ENCODE peak calls at places on chromosomes 5 and 9, in four cellular contexts. One of them, this sample, is unnamed.

GRCh38 chr5:6430418-6431028 is 18.1 kb upstream of the UBE2QL1 start:
- DNase-seq in left colon: no peak
- DNase-seq in AG04449: no peak
- DNase-seq in GM19239: no peak
- DNase-seq in this sample: no peak

GRCh38 chr9:132857031-132857430 is 21.1 kb downstream of the AK8 start:
- DNase-seq in left colon: peak
- DNase-seq in AG04449: peak
- DNase-seq in GM19239: no peak
- DNase-seq in this sample: peak

GRCh38 chr5:1652873-1653707 is 129.3 kb upstream of the LPCAT1 start:
- DNase-seq in left colon: no peak
- DNase-seq in AG04449: no peak
- DNase-seq in GM19239: no peak
- DNase-seq in this sample: no peak

GRCh38 chr9:93238953-93239352 is 55.0 kb downstream of the WNK2 start:
- DNase-seq in left colon: no peak
- DNase-seq in AG04449: no peak
- DNase-seq in GM19239: no peak
- DNase-seq in this sample: no peak

GRCh38 chr9:112780637-112781036 is 30.1 kb downstream of the SNX30 start:
- DNase-seq in left colon: no peak
- DNase-seq in AG04449: no peak
- DNase-seq in GM19239: no peak
- DNase-seq in this sample: no peak

GRCh38 chr5:123367739-123368138 is 55.5 kb downstream of the CEP120 start:
- DNase-seq in left colon: no peak
- DNase-seq in AG04449: no peak
- DNase-seq in GM19239: no peak
- DNase-seq in this sample: no peak

GRCh38 chr5:172672696-172673095 is 31.6 kb downstream of the NEURL1B start:
- DNase-seq in left colon: no peak
- DNase-seq in AG04449: no peak
- DNase-seq in GM19239: no peak
- DNase-seq in this sample: no peak

GRCh38 chr5:136686192-136686872 is 321.0 kb upstream of the TRPC7 start:
- DNase-seq in left colon: no peak
- DNase-seq in AG04449: no peak
- DNase-seq in GM19239: no peak
- DNase-seq in this sample: no peak

GRCh38 chr9:91073811-91074771 is 272.5 kb downstream of the SYK start:
- DNase-seq in left colon: no peak
- DNase-seq in AG04449: no peak
- DNase-seq in GM19239: no peak
- DNase-seq in this sample: no peak

GRCh38 chr9:136587944-136588662 is 42.3 kb upstream of the NOTCH1 start:
- DNase-seq in left colon: no peak
- DNase-seq in AG04449: no peak
- DNase-seq in GM19239: no peak
- DNase-seq in this sample: no peak

This sample was measured in GM04503.